ENCODE peak calls at places on chromosomes 13 and 19, in ten cellular contexts. O is tibial artery; D is CD4-positive, alpha-beta T cell; M is fibroblast of pulmonary artery; R is AG09319; A is IMR-90; C is nephron progenitor cell; N is Panc1; P is fibroblast of mammary gland; Y is heart right ventricle. L is an unnamed sample.

GRCh38 chr13:99656843-99657506 is 155.7 kb downstream of the TM9SF2 start:
- DNase-seq in O (no peak), D (peak), M (no peak), R (no peak), A (no peak), C (no peak), N (no peak), P (no peak), Y (no peak), L (no peak)

GRCh38 chr19:15038304-15038703 is 11.0 kb upstream of the CASP14 start:
- DNase-seq in O (no peak), D (no peak), M (no peak), R (no peak), A (no peak), C (no peak), N (no peak), P (peak), Y (no peak), L (no peak)

GRCh38 chr19:934865-935422 is 9.1 kb downstream of the ARID3A start:
- DNase-seq in O (peak), D (no peak), M (peak), R (no peak), A (peak), C (no peak), N (no peak), P (peak), Y (peak), L (no peak)

GRCh38 chr19:18894254-18895037 is 1.5 kb downstream of the CERS1 start:
- DNase-seq in O (peak), D (no peak), M (peak), R (no peak), A (peak), C (peak), N (no peak), P (peak), Y (no peak), L (no peak)

GRCh38 chr19:44603201-44603945 is 10.0 kb upstream of the IGSF23 start:
- DNase-seq in O (no peak), D (no peak), M (peak), R (peak), A (peak), C (no peak), N (no peak), P (peak), Y (no peak), L (no peak)

GRCh38 chr13:110347535-110348308 is 40.6 kb downstream of the COL4A2 start:
- DNase-seq in O (peak), D (no peak), M (peak), R (no peak), A (peak), C (no peak), N (no peak), P (peak), Y (peak), L (no peak)

GRCh38 chr13:49308104-49308875 is 60.6 kb downstream of the CDADC1 start:
- DNase-seq in O (peak), D (no peak), M (peak), R (peak), A (peak), C (no peak), N (no peak), P (peak), Y (peak), L (no peak)

GRCh38 chr19:36972594-36972993 is 56.5 kb downstream of the ZNF568 start:
- DNase-seq in O (peak), D (no peak), M (no peak), R (no peak), A (no peak), C (no peak), N (no peak), P (no peak), Y (no peak), L (no peak)

DNA sequence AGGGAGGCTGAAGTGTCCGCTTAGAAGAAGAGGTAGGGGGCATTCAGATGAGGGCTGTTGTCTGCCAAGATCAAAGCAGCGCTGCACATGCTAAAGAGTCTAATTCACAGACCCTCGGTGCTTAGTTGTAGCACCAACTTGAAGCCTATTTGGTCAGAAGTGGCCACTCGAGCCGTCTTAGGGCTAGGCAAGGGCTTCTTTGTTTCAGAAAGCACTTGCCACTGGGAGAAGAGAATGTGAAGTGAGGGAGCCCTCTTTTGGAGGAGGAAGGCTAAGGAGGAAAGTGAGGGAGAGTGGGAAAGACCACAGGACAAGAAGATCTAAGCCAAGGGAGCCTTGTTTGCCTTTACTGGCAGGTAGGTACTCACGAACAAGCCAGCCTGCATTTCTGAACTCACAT is 313.4 kb upstream of the TMTC4 start:
- DNase-seq in O (no peak), D (no peak), M (peak), R (no peak), A (peak), C (no peak), N (no peak), P (peak), Y (no peak), L (peak)
- TF ChIP-seq CTCF in O (no peak), D (no peak), M (peak), R (peak), A (peak), C (no peak), N (peak), P (peak), Y (peak), L (no peak)

GRCh38 chr13:54733639-54734038 is 1705.0 kb downstream of the OLFM4 start:
- DNase-seq in O (no peak), D (no peak), M (no peak), R (no peak), A (no peak), C (no peak), N (no peak), P (no peak), Y (no peak), L (peak)
- TF ChIP-seq CTCF in O (no peak), D (no peak), M (no peak), R (no peak), A (no peak), C (no peak), N (peak), P (no peak), Y (no peak), L (no peak)

DNA sequence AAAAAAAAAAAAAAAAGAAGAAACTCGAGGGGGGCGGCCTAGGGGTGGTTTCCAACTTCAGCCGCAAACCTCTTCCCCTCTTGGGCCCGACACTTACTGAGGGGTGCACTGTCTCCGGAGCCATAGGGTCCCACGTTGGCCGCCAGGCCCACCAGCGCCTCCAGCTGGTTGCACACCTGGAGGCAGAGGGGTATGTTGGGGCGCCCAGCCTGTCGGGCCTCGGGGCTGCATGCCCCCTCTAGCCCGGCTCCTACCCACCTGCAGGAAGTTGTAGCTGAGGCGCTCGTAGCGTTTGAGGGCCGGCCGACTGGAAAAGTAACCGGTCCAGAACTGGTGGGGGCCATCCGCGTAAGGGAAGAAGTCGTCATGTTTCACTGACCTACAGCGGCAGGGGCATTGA is 8.6 kb downstream of the MAN2B1 start:
- DNase-seq in O (no peak), D (no peak), M (no peak), R (no peak), A (no peak), C (no peak), N (no peak), P (no peak), Y (no peak), L (no peak)
- TF ChIP-seq CTCF in O (no peak), D (no peak), M (no peak), R (no peak), A (no peak), C (no peak), N (no peak), P (no peak), Y (no peak), L (no peak)

DNA sequence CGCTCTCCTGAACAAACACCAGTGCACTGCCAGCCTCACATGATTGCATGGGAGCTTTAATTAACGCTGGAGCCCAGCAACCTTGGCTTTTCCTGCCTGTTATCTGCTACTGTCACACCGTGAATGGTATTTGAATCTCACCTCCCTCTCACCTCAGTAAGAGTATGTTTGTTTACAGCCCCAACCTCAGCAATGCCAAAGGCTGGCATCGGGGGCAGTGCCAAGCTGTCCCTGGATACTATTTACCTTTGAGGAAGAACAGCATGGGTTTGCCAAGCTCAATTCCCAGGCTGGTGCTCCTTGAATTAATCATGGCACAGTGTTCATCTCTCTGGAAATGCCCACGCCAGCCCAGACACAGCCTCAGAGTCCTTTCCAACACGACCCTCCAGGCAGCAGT is 57.2 kb upstream of the SERPINE3 start:
- DNase-seq in O (no peak), D (no peak), M (no peak), R (no peak), A (no peak), C (no peak), N (no peak), P (no peak), Y (peak), L (no peak)
- TF ChIP-seq CTCF in O (no peak), D (no peak), M (no peak), R (no peak), A (no peak), C (no peak), N (no peak), P (no peak), Y (no peak), L (no peak)

GRCh38 chr13:20362642-20363041 is 130.5 kb upstream of the GJB6 start:
- DNase-seq in O (no peak), D (no peak), M (no peak), R (no peak), A (no peak), C (no peak), N (no peak), P (no peak), Y (no peak), L (no peak)
- TF ChIP-seq CTCF in O (no peak), D (no peak), M (no peak), R (no peak), A (no peak), C (no peak), N (no peak), P (no peak), Y (no peak), L (no peak)

GRCh38 chr19:40858109-40858508 is 7.9 kb upstream of the CYP2A6 start:
- DNase-seq in O (no peak), D (no peak), M (no peak), R (no peak), A (no peak), C (no peak), N (no peak), P (no peak), Y (no peak), L (no peak)

GRCh38 chr19:40867701-40868100 is 14.3 kb downstream of the CYP2A7 start:
- DNase-seq in O (no peak), D (no peak), M (no peak), R (no peak), A (no peak), C (no peak), N (no peak), P (no peak), Y (no peak), L (no peak)

GRCh38 chr19:40862785-40863184 is 12.5 kb upstream of the CYP2A6 start:
- DNase-seq in O (no peak), D (no peak), M (peak), R (peak), A (no peak), C (no peak), N (no peak), P (peak), Y (no peak), L (no peak)

DNA sequence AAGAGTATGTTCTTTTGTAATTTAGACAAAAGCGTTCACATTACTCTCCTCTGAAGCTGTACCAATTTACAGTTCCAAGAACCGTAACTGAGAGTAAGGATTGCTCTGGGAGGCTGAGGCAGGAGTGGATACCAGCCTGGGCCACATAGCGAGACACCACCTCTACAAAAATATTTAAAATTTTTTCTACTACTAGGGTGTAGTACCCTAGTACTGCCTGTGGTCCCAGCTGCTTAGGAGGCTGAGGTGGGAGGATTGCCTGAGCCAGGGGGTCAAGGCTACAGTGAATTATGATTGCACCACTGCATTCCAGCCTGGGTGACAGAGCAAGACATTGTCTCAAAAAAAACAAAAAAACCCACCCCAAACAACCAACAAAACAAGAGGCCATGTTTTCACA is 12.1 kb upstream of the CYP2A6 start:
- DNase-seq in O (no peak), D (no peak), M (no peak), R (no peak), A (no peak), C (no peak), N (no peak), P (no peak), Y (no peak), L (no peak)
- TF ChIP-seq CTCF in O (no peak), D (no peak), M (no peak), R (no peak), A (no peak), C (no peak), N (no peak), P (no peak), Y (no peak), L (no peak)

GRCh38 chr19:22882797-22883196 is 50.7 kb downstream of the ZNF723 start:
- DNase-seq in O (no peak), D (no peak), M (peak), R (no peak), A (peak), C (no peak), N (no peak), P (peak), Y (no peak), L (no peak)
- TF ChIP-seq CTCF in O (peak), D (no peak), M (no peak), R (no peak), A (peak), C (no peak), N (peak), P (no peak), Y (peak), L (no peak)

DNA sequence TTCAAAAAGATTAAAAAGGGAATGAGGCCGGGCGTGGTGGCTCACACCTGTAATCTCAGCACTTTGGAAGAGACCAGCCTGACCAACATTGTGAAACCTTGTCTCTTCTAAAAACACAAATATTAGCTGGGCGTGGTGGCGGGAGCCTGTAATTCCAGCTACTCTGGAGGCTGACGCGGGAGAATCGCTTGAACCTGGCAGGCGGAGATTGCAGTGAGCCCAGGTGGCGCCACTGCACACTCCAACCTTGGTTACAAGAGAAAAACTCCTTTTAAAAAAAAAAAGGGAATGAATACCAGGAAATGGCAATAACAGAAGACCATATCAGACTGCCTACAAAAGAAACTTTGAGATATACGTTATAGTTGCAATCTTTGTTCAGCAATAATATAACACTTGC is 1244.5 kb downstream of the PCDH9 start:
- DNase-seq in O (no peak), D (no peak), M (no peak), R (no peak), A (no peak), C (peak), N (no peak), P (no peak), Y (no peak), L (peak)
- TF ChIP-seq CTCF in O (no peak), D (no peak), M (no peak), R (no peak), A (no peak), C (no peak), N (peak), P (no peak), Y (no peak), L (no peak)

L was measured in endothelial cell.